ENCODE peak calls at places on chromosomes 12 and 14, in six cellular contexts. Z, P, C, L, A and M are unnamed samples. For H3K27me3, H3K36me3 and H3K4me1, the result is how much of the 10 kb centered on the place peaks cover.

GRCh38 chr12:125525879-125526278 is 460.6 kb downstream of the AACS start:
- DNase-seq in Z (no peak), P (no peak), C (no peak), L (no peak), A (no peak), M (no peak)

GRCh38 chr12:47812797-47813490 is 6.8 kb downstream of the HDAC7 start:
- DNase-seq in Z (peak), P (peak), C (peak), L (peak), A (peak), M (peak)

GRCh38 chr14:55329999-55330710 is 58.9 kb downstream of the FBXO34 start:
- DNase-seq in Z (no peak), P (no peak), C (peak), L (no peak), A (no peak), M (no peak)

GRCh38 chr14:29273513-29273912 is 506.9 kb downstream of the FOXG1 start:
- DNase-seq in Z (no peak), P (no peak), C (no peak), L (no peak), A (no peak), M (no peak)

GRCh38 chr12:104462931-104463339 is 6.2 kb downstream of the CHST11 start:
- DNase-seq in Z (no peak), P (no peak), C (no peak), L (peak), A (no peak), M (no peak)

GRCh38 chr14:100772607-100773165 is 46.0 kb downstream of the DLK1 start:
- DNase-seq in Z (peak), P (peak), C (no peak), L (peak), A (no peak), M (no peak)

GRCh38 chr12:46858368-46858767 is 32.6 kb upstream of the SLC38A4 start:
- DNase-seq in Z (no peak), P (no peak), C (no peak), L (no peak), A (no peak), M (no peak)

GRCh38 chr12:47184813-47185212 is 105.1 kb upstream of the AMIGO2 start:
- DNase-seq in Z (no peak), P (no peak), C (peak), L (no peak), A (peak), M (peak)

GRCh38 chr12:69698769-69699540 is at the start of gene BEST3:
- DNase-seq in Z (peak), P (no peak), C (peak), L (no peak), A (peak), M (no peak)

GRCh38 chr14:23146423-23146910 is 27.4 kb upstream of the CEBPE start:
- DNase-seq in Z (peak), P (no peak), C (no peak), L (no peak), A (no peak), M (no peak)

GRCh38 chr14:59244581-59244980 is 56.1 kb downstream of the DAAM1 start:
- DNase-seq in Z (no peak), P (no peak), C (peak), L (no peak), A (peak), M (peak)

GRCh38 chr14:59126714-59127436 is 61.6 kb upstream of the DAAM1 start:
- DNase-seq in Z (no peak), P (no peak), C (peak), L (no peak), A (peak), M (peak)

GRCh38 chr12:45633733-45634132 is 95.8 kb upstream of the ARID2 start:
- DNase-seq in Z (no peak), P (no peak), C (no peak), L (no peak), A (no peak), M (no peak)

GRCh38 chr14:63656194-63656593 is 14.5 kb upstream of the WDR89 start:
- DNase-seq in Z (no peak), P (no peak), C (no peak), L (no peak), A (no peak), M (no peak)

DNA sequence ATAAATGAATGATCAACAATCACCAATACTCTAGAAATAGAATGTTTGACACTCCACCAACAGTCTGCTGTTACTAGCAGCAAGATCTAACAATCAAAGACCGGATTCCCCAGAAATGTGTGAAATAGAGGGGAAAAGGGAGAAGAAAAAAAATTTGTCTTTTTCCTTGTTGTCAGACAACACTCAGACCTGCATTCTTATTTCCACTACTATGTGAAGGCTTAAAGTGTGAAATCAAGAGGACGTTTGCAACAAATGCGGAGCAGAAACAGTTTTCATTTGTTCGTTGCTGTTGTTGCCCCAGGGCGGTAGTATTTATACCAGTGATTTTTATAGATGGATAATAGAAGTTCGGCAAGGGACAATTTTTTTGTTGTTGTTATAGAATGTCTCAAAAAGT is 9.2 kb downstream of the NKX2-1 start:
- DNase-seq in Z (no peak), P (no peak), C (no peak), L (no peak), A (no peak), M (no peak)
- H3K27me3 ChIP-seq in Z (under half), P (half or more), C (half or more), L (half or more), A (half or more), M (under half)

DNA sequence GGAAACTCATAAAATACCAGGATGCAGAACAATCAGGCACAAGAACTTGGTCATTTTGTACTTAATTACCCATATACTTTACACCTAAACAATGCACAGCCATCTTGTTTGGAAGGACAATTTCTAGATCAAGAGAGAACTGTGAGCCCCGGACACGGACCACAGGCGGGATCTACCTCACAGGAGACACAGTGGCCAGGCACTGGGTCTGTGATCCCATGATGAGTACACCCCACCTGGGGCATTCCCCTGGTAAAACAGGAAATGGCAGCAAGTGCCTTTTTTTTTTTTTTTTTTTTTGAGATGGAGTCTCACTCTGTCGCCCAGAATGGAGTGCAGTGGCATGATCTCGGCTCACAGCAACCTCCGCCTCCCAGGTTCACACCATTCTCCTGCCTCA is 15.2 kb downstream of the GOLGA3 start:
- DNase-seq in Z (no peak), P (no peak), C (no peak), L (no peak), A (no peak), M (no peak)
- H3K36me3 ChIP-seq in Z (under half), P (half or more), C (half or more), L (under half), A (under half), M (half or more)

GRCh38 chr14:73995977-73996378 is 23.1 kb downstream of the ENTPD5 start:
- DNase-seq in Z (no peak), P (no peak), C (no peak), L (peak), A (no peak), M (no peak)
- H3K4me1 ChIP-seq in Z (under half), P (under half), C (under half), L (under half), A (under half), M (under half)

GRCh38 chr14:51080622-51081021 is 14.3 kb downstream of the TRIM9 start:
- DNase-seq in Z (no peak), P (no peak), C (no peak), L (no peak), A (no peak), M (no peak)
- H3K27me3 ChIP-seq in Z (under half), P (under half), C (under half), L (under half), A (under half), M (under half)

GRCh38 chr14:32134448-32135070 is 57.5 kb downstream of the ARHGAP5 start:
- DNase-seq in Z (no peak), P (no peak), C (peak), L (no peak), A (peak), M (no peak)

GRCh38 chr14:32128703-32129102 is 51.6 kb downstream of the ARHGAP5 start:
- DNase-seq in Z (no peak), P (no peak), C (no peak), L (no peak), A (no peak), M (no peak)

DNA sequence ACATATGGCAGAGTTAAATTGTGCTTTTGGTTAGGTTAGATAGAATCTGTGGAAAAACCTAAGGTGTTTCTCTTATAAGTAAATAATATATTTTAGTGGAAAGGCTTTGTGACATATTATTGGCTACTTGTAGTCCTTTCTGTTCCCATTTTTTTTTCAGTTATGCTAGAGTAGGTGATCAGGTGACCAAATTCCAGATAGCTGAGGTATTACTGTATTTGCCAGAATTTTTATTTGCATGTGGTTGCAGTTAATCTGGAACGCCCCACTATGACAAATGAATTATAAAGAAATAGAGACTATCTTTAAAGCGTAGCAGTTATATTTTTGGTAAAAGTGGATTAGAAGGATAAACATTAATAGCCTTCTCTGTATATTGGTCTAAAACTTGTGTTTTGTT is 52.0 kb downstream of the ARHGAP5 start:
- DNase-seq in Z (no peak), P (no peak), C (peak), L (no peak), A (no peak), M (no peak)
- H3K36me3 ChIP-seq in Z (under half), P (under half), C (under half), L (under half), A (under half), M (under half)

GRCh38 chr12:124501080-124501642 is 66.3 kb downstream of the NCOR2 start:
- DNase-seq in Z (no peak), P (no peak), C (no peak), L (no peak), A (no peak), M (no peak)

GRCh38 chr12:124502379-124502778 is 65.0 kb downstream of the NCOR2 start:
- DNase-seq in Z (peak), P (no peak), C (no peak), L (no peak), A (no peak), M (no peak)

GRCh38 chr12:124503305-124503704 is 64.1 kb downstream of the NCOR2 start:
- DNase-seq in Z (no peak), P (no peak), C (no peak), L (no peak), A (no peak), M (no peak)

GRCh38 chr12:124500232-124501079 is 67.0 kb downstream of the NCOR2 start:
- DNase-seq in Z (no peak), P (peak), C (peak), L (no peak), A (no peak), M (peak)

DNA sequence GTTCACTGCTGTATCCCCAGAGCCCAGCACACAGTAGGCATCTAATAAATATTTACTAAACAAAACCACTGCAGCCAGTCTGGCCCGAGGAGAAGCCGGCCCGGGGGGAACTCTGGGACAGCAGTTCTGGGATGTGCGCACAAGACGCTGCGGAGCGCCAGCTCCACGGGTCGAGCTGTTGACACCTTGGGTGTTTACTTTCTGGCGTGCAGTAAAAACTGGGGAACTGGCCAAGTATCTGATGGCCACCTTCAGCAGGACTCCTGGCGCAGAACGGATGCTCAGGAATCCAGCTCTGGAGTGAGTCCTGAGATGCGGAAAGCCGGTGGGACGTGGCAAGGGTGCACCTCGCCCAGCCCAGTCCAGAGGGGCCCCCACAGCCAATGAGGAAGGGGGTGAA is 65.6 kb downstream of the NCOR2 start:
- DNase-seq in Z (no peak), P (no peak), C (no peak), L (no peak), A (no peak), M (peak)
- H3K4me1 ChIP-seq in Z (half or more), P (under half), C (under half), L (half or more), A (half or more), M (half or more)

DNA sequence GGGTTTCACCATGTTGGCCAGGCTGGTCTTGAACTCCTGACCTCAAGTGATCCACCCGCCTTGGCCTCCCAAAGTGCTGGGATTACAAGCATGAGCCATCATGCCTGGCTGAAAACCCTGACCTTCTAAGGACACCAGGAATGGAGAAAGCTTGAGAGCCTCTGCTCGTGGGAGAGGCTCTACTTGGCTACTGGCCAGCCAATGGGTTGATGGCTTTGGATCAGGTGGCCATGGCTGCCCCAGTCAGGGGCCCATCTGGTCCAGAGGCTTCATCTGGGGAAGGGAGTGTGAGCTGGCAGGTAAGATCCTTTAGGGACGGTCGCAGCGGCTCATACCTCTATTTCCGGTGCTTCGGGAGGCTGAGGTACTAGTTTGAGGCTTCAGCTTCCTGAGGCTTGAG is 42.5 kb upstream of the PPP1CC start:
- DNase-seq in Z (no peak), P (no peak), C (no peak), L (no peak), A (no peak), M (no peak)
- H3K27me3 ChIP-seq in Z (under half), P (under half), C (under half), L (under half), A (under half), M (under half)

GRCh38 chr12:24845615-24846014 is 103.3 kb downstream of the BCAT1 start:
- DNase-seq in Z (no peak), P (no peak), C (no peak), L (no peak), A (no peak), M (no peak)
- H3K36me3 ChIP-seq in Z (under half), P (under half), C (under half), L (under half), A (under half), M (under half)

GRCh38 chr14:68250950-68251765 is 431.6 kb downstream of the RAD51B start:
- DNase-seq in Z (no peak), P (no peak), C (peak), L (no peak), A (no peak), M (no peak)
- H3K4me1 ChIP-seq in Z (half or more), P (under half), C (half or more), L (half or more), A (under half), M (under half)